ENCODE peak calls at places on chromosome 5, in six cellular contexts. One of them, this sample, is unnamed.

GRCh38 chr5:42502613-42503470 is 79.6 kb downstream of the GHR start:
- DNase-seq in spleen: no peak
- DNase-seq in ovary: no peak
- DNase-seq in uterus: no peak
- DNase-seq in A549: no peak
- DNase-seq in HCT116: no peak
- DNase-seq in this sample: no peak

GRCh38 chr5:113112435-113112834 is 135.8 kb downstream of the DCP2 start:
- DNase-seq in spleen: no peak
- DNase-seq in ovary: no peak
- DNase-seq in uterus: no peak
- DNase-seq in A549: no peak
- DNase-seq in HCT116: no peak
- DNase-seq in this sample: no peak

GRCh38 chr5:3381206-3381825 is 214.3 kb upstream of the IRX1 start:
- DNase-seq in spleen: no peak
- DNase-seq in ovary: no peak
- DNase-seq in uterus: no peak
- DNase-seq in A549: no peak
- DNase-seq in HCT116: no peak
- DNase-seq in this sample: no peak

GRCh38 chr5:179312557-179313235 is 32.6 kb downstream of the ADAMTS2 start:
- DNase-seq in spleen: peak; percentile 51
- DNase-seq in ovary: no peak
- DNase-seq in uterus: peak; percentile 16
- DNase-seq in A549: no peak
- DNase-seq in HCT116: no peak
- DNase-seq in this sample: no peak

GRCh38 chr5:95986001-95986400 is 24.4 kb upstream of the ELL2 start:
- DNase-seq in spleen: no peak
- DNase-seq in ovary: no peak
- DNase-seq in uterus: no peak
- DNase-seq in A549: no peak
- DNase-seq in HCT116: no peak
- DNase-seq in this sample: no peak

GRCh38 chr5:73431204-73431851 is 17.2 kb downstream of the FOXD1 start:
- DNase-seq in spleen: no peak
- DNase-seq in ovary: no peak
- DNase-seq in uterus: no peak
- DNase-seq in A549: no peak
- DNase-seq in HCT116: no peak
- DNase-seq in this sample: no peak

GRCh38 chr5:11801061-11801460 is 103.2 kb downstream of the CTNND2 start:
- DNase-seq in spleen: no peak
- DNase-seq in ovary: no peak
- DNase-seq in uterus: no peak
- DNase-seq in A549: no peak
- DNase-seq in HCT116: no peak
- DNase-seq in this sample: no peak

GRCh38 chr5:158413125-158413680 is 554.3 kb upstream of the CLINT1 start:
- DNase-seq in spleen: no peak
- DNase-seq in ovary: no peak
- DNase-seq in uterus: no peak
- DNase-seq in A549: no peak
- DNase-seq in HCT116: no peak
- DNase-seq in this sample: no peak

GRCh38 chr5:86337667-86338460 is 279.9 kb upstream of the COX7C start:
- DNase-seq in spleen: peak; percentile 66
- DNase-seq in ovary: no peak
- DNase-seq in uterus: no peak
- DNase-seq in A549: no peak
- DNase-seq in HCT116: no peak
- DNase-seq in this sample: no peak

GRCh38 chr5:123807177-123807900 is 295.4 kb downstream of the CSNK1G3 start:
- DNase-seq in spleen: no peak
- DNase-seq in ovary: no peak
- DNase-seq in uterus: no peak
- DNase-seq in A549: no peak
- DNase-seq in HCT116: no peak
- DNase-seq in this sample: no peak

GRCh38 chr5:154937186-154937717 is 759 bp downstream of the GEMIN5 start:
- DNase-seq in spleen: no peak
- DNase-seq in ovary: no peak
- DNase-seq in uterus: no peak
- DNase-seq in A549: no peak
- DNase-seq in HCT116: no peak
- DNase-seq in this sample: no peak

GRCh38 chr5:74993743-74994142 is 58.6 kb downstream of the GCNT4 start:
- DNase-seq in spleen: no peak
- DNase-seq in ovary: no peak
- DNase-seq in uterus: no peak
- DNase-seq in A549: no peak
- DNase-seq in HCT116: no peak
- DNase-seq in this sample: no peak

GRCh38 chr5:159525117-159525516 is 194.8 kb upstream of the IL12B start:
- DNase-seq in spleen: no peak
- DNase-seq in ovary: no peak
- DNase-seq in uterus: no peak
- DNase-seq in A549: peak; percentile 28
- DNase-seq in HCT116: no peak
- DNase-seq in this sample: no peak

GRCh38 chr5:170151105-170151831 is 45.6 kb downstream of the FOXI1 start:
- DNase-seq in spleen: no peak
- DNase-seq in ovary: no peak
- DNase-seq in uterus: no peak
- DNase-seq in A549: peak; percentile 88
- DNase-seq in HCT116: peak; percentile 57
- DNase-seq in this sample: peak; percentile 94

DNA sequence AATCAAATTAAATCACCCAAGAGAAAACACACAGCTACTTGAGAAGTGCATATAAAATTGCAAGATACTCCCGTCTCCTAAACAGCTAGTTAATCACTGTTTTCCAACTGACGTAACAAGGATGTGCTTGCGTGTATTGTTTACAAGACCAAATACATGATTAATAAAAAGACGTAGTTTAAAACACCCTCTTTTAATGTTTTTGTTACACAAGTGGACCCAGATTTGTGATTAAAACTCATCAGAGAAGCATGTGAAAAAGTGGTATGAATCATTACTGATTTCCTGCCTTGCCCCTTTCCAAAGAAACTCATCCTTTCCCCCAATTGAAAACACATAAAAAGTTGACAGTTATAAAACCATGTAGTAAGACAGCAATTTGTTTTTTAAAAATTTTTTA is 61.6 kb upstream of the FST start:
- DNase-seq in spleen: no peak
- DNase-seq in ovary: no peak
- DNase-seq in uterus: no peak
- DNase-seq in A549: peak; percentile 86
- DNase-seq in HCT116: no peak
- DNase-seq in this sample: no peak
- H3K27ac ChIP-seq in spleen: no peak overlapping the region
- H3K27ac ChIP-seq in ovary: no peak overlapping the region
- H3K27ac ChIP-seq in uterus: no peak overlapping the region
- H3K27ac ChIP-seq in A549: peak overlapping the region; percentile 77
- H3K27ac ChIP-seq in HCT116: no peak overlapping the region
- H3K27ac ChIP-seq in this sample: no peak overlapping the region

DNA sequence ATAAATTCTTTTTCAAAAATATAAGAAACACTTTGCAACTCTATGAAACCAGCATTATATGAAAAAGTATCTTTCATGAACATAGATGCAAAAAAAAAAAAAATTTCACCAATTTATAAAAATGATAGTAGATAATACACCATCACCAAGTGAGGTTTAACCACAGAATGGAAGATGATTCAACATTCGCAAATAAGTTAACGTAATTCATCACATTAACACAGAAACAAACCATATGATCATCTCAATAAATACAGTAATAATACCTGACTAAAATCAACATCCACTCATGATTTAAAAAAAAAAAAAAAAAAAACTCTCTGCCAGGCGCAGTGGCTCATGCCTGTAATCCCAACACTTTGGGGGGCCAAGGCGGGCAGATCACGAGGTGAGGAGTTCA is 6.3 kb downstream of the PJA2 start:
- DNase-seq in spleen: no peak
- DNase-seq in ovary: no peak
- DNase-seq in uterus: no peak
- DNase-seq in A549: no peak
- DNase-seq in HCT116: no peak
- DNase-seq in this sample: no peak
- TF ChIP-seq POLR2A in spleen: no peak
- TF ChIP-seq POLR2A in ovary: no peak
- TF ChIP-seq POLR2A in uterus: no peak
- TF ChIP-seq POLR2A in A549: no peak
- TF ChIP-seq POLR2A in HCT116: no peak
- TF ChIP-seq POLR2A in this sample: no peak

DNA sequence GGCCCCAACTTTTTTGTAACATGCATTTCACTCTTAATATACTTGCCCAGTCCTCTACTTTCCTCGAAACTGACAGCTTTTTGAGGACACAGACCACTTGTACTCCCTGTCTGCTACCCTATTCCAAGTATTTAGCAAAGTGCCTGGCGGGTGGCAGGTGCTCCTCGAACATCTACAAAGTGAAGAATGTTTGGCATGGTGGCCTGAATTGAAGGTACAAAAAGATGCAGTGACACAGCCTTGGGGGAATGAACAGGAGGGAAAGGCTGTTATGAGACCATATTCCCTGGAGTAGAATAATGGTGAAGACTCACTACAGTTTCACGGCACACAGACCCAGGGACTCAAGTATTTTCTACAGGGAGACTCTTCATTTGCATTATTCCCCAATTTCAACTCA is 590.9 kb downstream of the PRELID2 start:
- DNase-seq in spleen: no peak
- DNase-seq in ovary: no peak
- DNase-seq in uterus: no peak
- DNase-seq in A549: no peak
- DNase-seq in HCT116: no peak
- DNase-seq in this sample: no peak
- H3K27ac ChIP-seq in spleen: no peak overlapping the region
- H3K27ac ChIP-seq in ovary: no peak overlapping the region
- H3K27ac ChIP-seq in uterus: no peak overlapping the region
- H3K27ac ChIP-seq in A549: no peak overlapping the region
- H3K27ac ChIP-seq in HCT116: no peak overlapping the region
- H3K27ac ChIP-seq in this sample: no peak overlapping the region

GRCh38 chr5:114435220-114435481 is 73.3 kb downstream of the KCNN2 start:
- DNase-seq in spleen: no peak
- DNase-seq in ovary: no peak
- DNase-seq in uterus: no peak
- DNase-seq in A549: no peak
- DNase-seq in HCT116: no peak
- DNase-seq in this sample: no peak

GRCh38 chr5:114430532-114430931 is 68.7 kb downstream of the KCNN2 start:
- DNase-seq in spleen: no peak
- DNase-seq in ovary: no peak
- DNase-seq in uterus: no peak
- DNase-seq in A549: no peak
- DNase-seq in HCT116: no peak
- DNase-seq in this sample: no peak

GRCh38 chr5:114435885-114436299 is 74.0 kb downstream of the KCNN2 start:
- DNase-seq in spleen: no peak
- DNase-seq in ovary: no peak
- DNase-seq in uterus: no peak
- DNase-seq in A549: no peak
- DNase-seq in HCT116: no peak
- DNase-seq in this sample: no peak

GRCh38 chr5:114438471-114438870 is 76.6 kb downstream of the KCNN2 start:
- DNase-seq in spleen: no peak
- DNase-seq in ovary: no peak
- DNase-seq in uterus: no peak
- DNase-seq in A549: no peak
- DNase-seq in HCT116: no peak
- DNase-seq in this sample: no peak

DNA sequence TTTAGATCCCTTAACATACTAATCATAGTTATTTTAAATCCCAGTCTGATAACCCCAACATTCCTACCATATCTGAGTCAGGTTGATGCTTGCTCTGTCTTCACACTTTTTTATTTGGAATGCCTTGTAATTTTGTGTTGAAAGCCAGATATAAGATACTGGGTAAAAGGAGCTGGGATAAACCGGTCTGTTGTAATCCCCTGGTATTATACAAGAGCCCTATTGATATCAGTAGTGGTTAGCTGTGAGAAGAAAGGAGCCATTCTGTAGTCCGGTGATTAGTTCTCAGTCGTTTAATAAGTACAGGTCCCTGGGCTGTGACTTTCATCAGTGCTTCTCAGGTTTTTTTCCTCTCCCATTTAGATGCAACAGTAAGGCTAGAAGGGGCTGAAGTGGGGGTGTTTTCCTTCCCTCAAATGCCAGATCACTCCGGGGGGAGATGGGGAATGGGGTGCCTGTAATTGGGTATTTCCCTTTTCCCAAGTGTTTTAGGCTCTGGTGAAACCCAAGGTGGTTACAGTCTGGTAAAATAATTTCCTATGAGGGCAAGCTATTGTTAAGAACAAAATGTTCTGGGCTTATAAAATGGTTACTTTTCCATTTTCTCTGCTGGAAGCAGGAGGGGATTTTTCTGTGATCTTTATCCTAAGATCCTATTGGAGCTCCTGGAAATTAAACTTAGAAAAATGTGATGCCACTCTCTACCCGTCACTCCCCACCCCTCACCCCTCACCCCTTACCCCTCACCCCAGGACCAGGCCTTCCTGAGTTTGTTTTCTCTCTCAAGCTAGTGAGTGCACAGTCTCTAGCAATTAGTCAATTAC is 72.7 kb downstream of the KCNN2 start:
- DNase-seq in spleen: no peak
- DNase-seq in ovary: no peak
- DNase-seq in uterus: no peak
- DNase-seq in A549: no peak
- DNase-seq in HCT116: no peak
- DNase-seq in this sample: no peak
- TF ChIP-seq POLR2A in spleen: no peak
- TF ChIP-seq POLR2A in ovary: no peak
- TF ChIP-seq POLR2A in uterus: no peak
- TF ChIP-seq POLR2A in A549: no peak
- TF ChIP-seq POLR2A in HCT116: no peak
- TF ChIP-seq POLR2A in this sample: no peak

DNA sequence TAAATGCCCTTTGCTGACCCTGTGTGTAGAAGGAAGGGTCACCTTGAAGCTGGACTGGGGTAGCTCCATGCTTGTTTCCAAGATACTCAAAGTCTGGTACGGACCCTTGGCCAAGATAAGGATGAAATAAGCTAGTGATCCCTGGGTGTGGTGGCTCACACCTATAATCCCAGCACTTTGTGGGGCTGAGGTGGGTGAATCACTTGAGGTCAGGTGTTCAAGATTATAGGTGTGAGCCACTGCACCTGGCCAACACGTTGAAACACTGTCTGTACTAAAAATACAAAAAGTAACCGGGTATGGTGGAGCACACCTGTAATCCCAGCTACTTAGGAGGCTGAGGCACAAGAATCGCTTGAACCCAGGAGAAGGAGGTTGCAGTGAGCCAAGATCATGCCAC is 33.3 kb downstream of the ACOT12 start:
- DNase-seq in spleen: no peak
- DNase-seq in ovary: no peak
- DNase-seq in uterus: no peak
- DNase-seq in A549: no peak
- DNase-seq in HCT116: no peak
- DNase-seq in this sample: no peak
- H3K27ac ChIP-seq in spleen: no peak overlapping the region
- H3K27ac ChIP-seq in ovary: no peak overlapping the region
- H3K27ac ChIP-seq in uterus: no peak overlapping the region
- H3K27ac ChIP-seq in A549: no peak overlapping the region
- H3K27ac ChIP-seq in HCT116: no peak overlapping the region
- H3K27ac ChIP-seq in this sample: no peak overlapping the region

This sample was measured in thyroid gland.